ENCODE peak calls at places on chromosomes 6 and 20, in seven cellular contexts. U, A, T, L, C, Q and H are unnamed samples.

GRCh38 chr6:119856136-119856535 is 506.6 kb upstream of the MAN1A1 start:
- DNase-seq in U (no peak), A (peak; percentile 4), T (peak; percentile 0), L (no peak), C (no peak), Q (no peak), H (no peak)

GRCh38 chr6:92459606-92460005 is 959.8 kb downstream of the EPHA7 start:
- DNase-seq in U (no peak), A (no peak), T (no peak), L (no peak), C (no peak), Q (no peak), H (no peak)

GRCh38 chr6:147154454-147154853 is 49.8 kb upstream of the STXBP5 start:
- DNase-seq in U (peak; percentile 15), A (no peak), T (peak; percentile 79), L (no peak), C (no peak), Q (peak; percentile 46), H (no peak)

GRCh38 chr20:24111858-24112257 is 123.3 kb upstream of the GGTLC1 start:
- DNase-seq in U (no peak), A (no peak), T (no peak), L (no peak), C (no peak), Q (no peak), H (no peak)

GRCh38 chr6:2853766-2854393 is 12.2 kb upstream of the SERPINB1 start:
- DNase-seq in U (peak; percentile 94), A (peak; percentile 71), T (peak; percentile 78), L (no peak), C (no peak), Q (peak; percentile 47), H (no peak)

GRCh38 chr6:43798688-43799444 is 28.9 kb downstream of the VEGFA start:
- DNase-seq in U (peak; percentile 96), A (no peak), T (peak; percentile 56), L (no peak), C (no peak), Q (peak; percentile 56), H (no peak)

GRCh38 chr20:46407671-46407996 is 1.2 kb upstream of the ELMO2 start:
- DNase-seq in U (no peak), A (no peak), T (no peak), L (no peak), C (no peak), Q (no peak), H (no peak)

GRCh38 chr6:165662671-165663282 is at the start of gene PDE10A:
- DNase-seq in U (peak; percentile 83), A (no peak), T (peak; percentile 76), L (peak; percentile 9), C (peak; percentile 28), Q (no peak), H (no peak)

GRCh38 chr6:31797607-31798006 is 2.1 kb upstream of the VARS1 start:
- DNase-seq in U (no peak), A (no peak), T (no peak), L (no peak), C (no peak), Q (no peak), H (no peak)

GRCh38 chr6:41503841-41504525 is 42.2 kb upstream of the FOXP4 start:
- DNase-seq in U (peak; percentile 32), A (peak; percentile 15), T (peak; percentile 60), L (no peak), C (peak; percentile 28), Q (no peak), H (no peak)

GRCh38 chr20:33702861-33703260 is 16.7 kb upstream of the E2F1 start:
- DNase-seq in U (no peak), A (no peak), T (no peak), L (no peak), C (no peak), Q (no peak), H (peak; percentile 68)

GRCh38 chr20:46352370-46352938 is 44.2 kb upstream of the CDH22 start:
- DNase-seq in U (no peak), A (no peak), T (no peak), L (no peak), C (no peak), Q (no peak), H (no peak)

GRCh38 chr6:10441004-10441654 is 26.3 kb upstream of the TFAP2A start:
- DNase-seq in U (peak; percentile 99), A (no peak), T (peak; percentile 89), L (no peak), C (no peak), Q (peak; percentile 71), H (no peak)